ENCODE peak calls at places on chromosomes 11 and 22, in ten cellular contexts. E is A549, H is foreskin fibroblast, V is ovary, K is AG04450, Z is tibial artery, U is HCT116, T is body of pancreas, L is astrocyte of the spinal cord, N is neural crest cell. P is an unnamed sample.

GRCh38 chr11:79438631-79439429 is 2.0 kb downstream of the TENM4 start:
- DNase-seq in E (no peak), H (peak; percentile 63), V (peak; percentile 56), K (no peak), Z (peak; percentile 41), U (no peak), T (peak; percentile 13), L (peak; percentile 45), N (no peak), P (peak; percentile 23)

GRCh38 chr22:50027639-50028537 is 15.3 kb upstream of the IL17REL start:
- DNase-seq in E (peak; percentile 37), H (peak; percentile 17), V (no peak), K (no peak), Z (no peak), U (no peak), T (no peak), L (no peak), N (no peak), P (no peak)

GRCh38 chr11:29336727-29337212 is 680.1 kb downstream of the KCNA4 start:
- DNase-seq in E (no peak), H (peak; percentile 32), V (no peak), K (no peak), Z (no peak), U (no peak), T (no peak), L (peak; percentile 40), N (no peak), P (no peak)

GRCh38 chr11:4072668-4073285 is 21.8 kb upstream of the RRM1 start:
- DNase-seq in E (peak; percentile 67), H (peak; percentile 86), V (peak; percentile 46), K (peak; percentile 52), Z (no peak), U (peak; percentile 59), T (peak; percentile 84), L (peak; percentile 74), N (peak; percentile 43), P (no peak)

GRCh38 chr11:3135491-3136440 is 29.3 kb downstream of the OSBPL5 start:
- DNase-seq in E (no peak), H (no peak), V (no peak), K (no peak), Z (no peak), U (no peak), T (no peak), L (no peak), N (no peak), P (peak; percentile 19)

GRCh38 chr22:23278883-23279675 is 98.8 kb downstream of the BCR start:
- DNase-seq in E (peak; percentile 32), H (no peak), V (no peak), K (no peak), Z (peak; percentile 34), U (no peak), T (peak; percentile 92), L (no peak), N (no peak), P (no peak)

GRCh38 chr22:27885977-27886842 is 32.8 kb downstream of the PITPNB start:
- DNase-seq in E (peak; percentile 44), H (peak; percentile 83), V (no peak), K (peak; percentile 91), Z (peak; percentile 40), U (peak; percentile 8), T (peak; percentile 39), L (peak; percentile 78), N (peak; percentile 26), P (peak; percentile 48)

GRCh38 chr11:114180301-114181055 is 115.7 kb upstream of the NNMT start:
- DNase-seq in E (no peak), H (peak; percentile 61), V (peak; percentile 64), K (no peak), Z (no peak), U (no peak), T (peak; percentile 88), L (no peak), N (no peak), P (no peak)

GRCh38 chr11:12993626-12994025 is 15.5 kb upstream of the RASSF10 start:
- DNase-seq in E (no peak), H (no peak), V (no peak), K (no peak), Z (no peak), U (no peak), T (no peak), L (no peak), N (no peak), P (no peak)

GRCh38 chr22:40215266-40215665 is 37.5 kb downstream of the TNRC6B start:
- DNase-seq in E (no peak), H (peak; percentile 26), V (no peak), K (no peak), Z (peak; percentile 52), U (no peak), T (peak; percentile 50), L (no peak), N (no peak), P (no peak)

GRCh38 chr11:121652982-121653381 is 200.2 kb upstream of the SORL1-AS1 start:
- DNase-seq in E (no peak), H (peak; percentile 52), V (peak; percentile 32), K (no peak), Z (no peak), U (no peak), T (no peak), L (peak; percentile 40), N (peak; percentile 33), P (no peak)

GRCh38 chr11:2927851-2928604 is 1.2 kb downstream of the PHLDA2 start:
- DNase-seq in E (peak; percentile 44), H (peak; percentile 62), V (no peak), K (no peak), Z (no peak), U (no peak), T (no peak), L (peak; percentile 54), N (no peak), P (peak; percentile 40)

GRCh38 chr22:23266780-23267179 is 86.5 kb downstream of the BCR start:
- DNase-seq in E (no peak), H (no peak), V (no peak), K (no peak), Z (no peak), U (no peak), T (no peak), L (no peak), N (no peak), P (no peak)

GRCh38 chr11:121964591-121964990 is 151.4 kb downstream of the BLID start:
- DNase-seq in E (no peak), H (peak; percentile 65), V (no peak), K (no peak), Z (no peak), U (no peak), T (no peak), L (peak; percentile 45), N (no peak), P (no peak)

GRCh38 chr11:47412152-47412746 is 3.9 kb downstream of the SLC39A13 start:
- DNase-seq in E (peak; percentile 75), H (peak; percentile 74), V (no peak), K (no peak), Z (no peak), U (peak; percentile 21), T (no peak), L (no peak), N (peak; percentile 75), P (peak; percentile 83)

GRCh38 chr11:86177319-86177718 is 67.2 kb upstream of the EED start:
- DNase-seq in E (no peak), H (no peak), V (no peak), K (no peak), Z (no peak), U (no peak), T (no peak), L (no peak), N (no peak), P (no peak)

GRCh38 chr11:22207162-22207561 is 14.3 kb downstream of the ANO5 start:
- DNase-seq in E (no peak), H (no peak), V (no peak), K (no peak), Z (no peak), U (no peak), T (no peak), L (no peak), N (no peak), P (no peak)

GRCh38 chr11:96390403-96390830 is 604 bp downstream of the JRKL start:
- DNase-seq in E (peak; percentile 7), H (peak; percentile 36), V (no peak), K (no peak), Z (no peak), U (no peak), T (peak; percentile 6), L (no peak), N (no peak), P (no peak)

GRCh38 chr11:61107888-61108287 is 5.6 kb downstream of the CD5 start:
- DNase-seq in E (no peak), H (no peak), V (no peak), K (no peak), Z (no peak), U (no peak), T (no peak), L (no peak), N (no peak), P (no peak)

GRCh38 chr11:97729546-97730272 is 1291.0 kb upstream of the CNTN5 start:
- DNase-seq in E (no peak), H (no peak), V (no peak), K (no peak), Z (no peak), U (no peak), T (no peak), L (no peak), N (no peak), P (no peak)
- TF ChIP-seq CTCF in E (no peak), H (no peak), V (no peak), K (no peak), Z (no peak), U (no peak), T (no peak), L (no peak), N (no peak), P (no peak)

GRCh38 chr22:28911279-28911640 is 27.9 kb downstream of the ZNRF3 start:
- DNase-seq in E (no peak), H (no peak), V (no peak), K (no peak), Z (no peak), U (no peak), T (no peak), L (no peak), N (no peak), P (no peak)
- TF ChIP-seq CTCF in E (no peak), H (no peak), V (no peak), K (no peak), Z (no peak), U (no peak), T (no peak), L (no peak), N (no peak), P (no peak)

DNA sequence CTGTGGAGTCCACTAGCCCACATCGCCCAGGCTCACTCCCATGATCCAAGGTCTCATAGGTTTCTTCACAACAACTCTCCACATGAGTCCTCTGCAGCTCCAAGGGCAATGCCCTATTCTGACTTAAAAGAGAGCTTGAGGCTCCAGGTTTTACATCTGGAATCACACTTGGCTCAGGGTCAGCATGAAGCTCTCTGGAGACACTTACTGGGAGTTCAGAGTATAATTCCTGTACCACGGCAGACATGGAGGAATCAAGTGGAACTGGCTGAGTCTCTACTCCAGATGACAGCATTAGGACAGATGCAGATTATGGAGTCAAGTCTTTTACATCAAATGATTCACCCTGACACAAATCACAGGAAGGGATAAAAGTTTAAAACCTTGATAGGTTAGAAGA is 11.4 kb downstream of the PRR14L start:
- DNase-seq in E (no peak), H (peak; percentile 28), V (no peak), K (no peak), Z (no peak), U (no peak), T (no peak), L (no peak), N (no peak), P (no peak)
- TF ChIP-seq CTCF in E (no peak), H (no peak), V (no peak), K (no peak), Z (no peak), U (no peak), T (no peak), L (no peak), N (no peak), P (no peak)

GRCh38 chr11:125941606-125942275 is 4.1 kb upstream of the VSIG10L2 start:
- DNase-seq in E (peak; percentile 55), H (peak; percentile 58), V (peak; percentile 55), K (no peak), Z (no peak), U (peak; percentile 22), T (peak; percentile 68), L (peak; percentile 10), N (peak; percentile 50), P (peak; percentile 88)
- TF ChIP-seq CTCF in E (peak; percentile 57), H (peak; percentile 66), V (peak; percentile 39), K (peak; percentile 67), Z (peak; percentile 50), U (peak; percentile 96), T (peak; percentile 67), L (peak; percentile 84), N (peak; percentile 72), P (peak; percentile 64)